ENCODE peak calls at places on chromosomes 3 and 15, in ten cellular contexts. L is brain microvascular endothelial cell; P is endothelial cell; J is endodermal cell; B is NCI-H1417; R is choroid plexus epithelial cell; X is activated CD4-positive, alpha-beta memory T cell treated with anti-CD3 and anti-CD28 coated beads, Interleukin-2, amount 10 ng/mL, durations not matched to agents 7 days and 5 days; S is mesenchymal stem cell; F is adrenal gland; W is effector CD8-positive, alpha-beta T cell. M is an unnamed sample.

GRCh38 chr15:74314897-74315438 is 52.5 kb downstream of the CYP11A1 start:
- DNase-seq in L (no peak), P (no peak), J (no peak), B (peak; percentile 33), R (peak; percentile 13), X (peak; percentile 43), S (no peak), F (no peak), W (peak; percentile 15), M (no peak)

GRCh38 chr3:13336592-13336991 is 83.5 kb downstream of the NUP210 start:
- DNase-seq in L (no peak), P (no peak), J (no peak), B (no peak), R (no peak), X (no peak), S (no peak), F (no peak), W (no peak), M (no peak)

GRCh38 chr3:124032351-124032880 is 40.5 kb upstream of the ROPN1 start:
- DNase-seq in L (no peak), P (no peak), J (no peak), B (peak; percentile 86), R (peak; percentile 39), X (no peak), S (peak; percentile 3), F (peak; percentile 66), W (no peak), M (peak; percentile 48)

GRCh38 chr3:123750659-123751420 is 133.3 kb downstream of the MYLK start:
- DNase-seq in L (peak; percentile 71), P (no peak), J (peak; percentile 67), B (no peak), R (peak; percentile 76), X (no peak), S (peak; percentile 88), F (no peak), W (no peak), M (no peak)

GRCh38 chr3:50652709-50653108 is 22.0 kb upstream of the DOCK3 start:
- DNase-seq in L (no peak), P (peak; percentile 33), J (peak; percentile 89), B (peak; percentile 29), R (no peak), X (peak; percentile 68), S (no peak), F (no peak), W (peak; percentile 32), M (peak; percentile 37)

GRCh38 chr15:47506543-47507090 is 210.7 kb upstream of the SEMA6D start:
- DNase-seq in L (no peak), P (no peak), J (no peak), B (no peak), R (no peak), X (no peak), S (no peak), F (peak; percentile 21), W (no peak), M (no peak)

GRCh38 chr3:155581579-155581978 is 163.3 kb downstream of the PLCH1 start:
- DNase-seq in L (no peak), P (no peak), J (no peak), B (no peak), R (no peak), X (peak; percentile 19), S (no peak), F (no peak), W (no peak), M (no peak)

GRCh38 chr15:65405793-65406192 is 17.0 kb downstream of the IGDCC4 start:
- DNase-seq in L (no peak), P (no peak), J (no peak), B (no peak), R (no peak), X (no peak), S (no peak), F (no peak), W (no peak), M (no peak)

GRCh38 chr3:184177767-184178306 is 3.2 kb downstream of the AP2M1 start:
- DNase-seq in L (no peak), P (no peak), J (no peak), B (no peak), R (no peak), X (no peak), S (no peak), F (no peak), W (no peak), M (no peak)

GRCh38 chr15:75884041-75884440 is 19.6 kb upstream of the FBXO22 start:
- DNase-seq in L (no peak), P (no peak), J (no peak), B (no peak), R (peak; percentile 55), X (no peak), S (no peak), F (no peak), W (no peak), M (no peak)

GRCh38 chr3:47016934-47017435 is 37.5 kb downstream of the NBEAL2 start:
- DNase-seq in L (peak; percentile 88), P (no peak), J (no peak), B (no peak), R (peak; percentile 83), X (peak; percentile 62), S (peak; percentile 80), F (no peak), W (no peak), M (no peak)

GRCh38 chr15:54500330-54500729 is 522.1 kb downstream of the UNC13C start:
- DNase-seq in L (no peak), P (no peak), J (no peak), B (no peak), R (no peak), X (no peak), S (no peak), F (no peak), W (no peak), M (no peak)

GRCh38 chr3:38186781-38187180 is 21.4 kb downstream of the OXSR1 start:
- DNase-seq in L (no peak), P (no peak), J (no peak), B (no peak), R (no peak), X (no peak), S (no peak), F (no peak), W (no peak), M (no peak)

GRCh38 chr15:61086001-61086400 is 143.1 kb downstream of the RORA start:
- DNase-seq in L (no peak), P (no peak), J (no peak), B (no peak), R (no peak), X (no peak), S (no peak), F (no peak), W (no peak), M (no peak)

GRCh38 chr3:51384145-51384729 is 854 bp upstream of the MANF start:
- DNase-seq in L (peak; percentile 6), P (peak; percentile 38), J (no peak), B (peak; percentile 51), R (peak; percentile 28), X (peak; percentile 39), S (no peak), F (peak; percentile 41), W (no peak), M (peak; percentile 28)

GRCh38 chr15:60899322-60899966 is 329.7 kb downstream of the RORA start:
- DNase-seq in L (no peak), P (no peak), J (no peak), B (no peak), R (no peak), X (no peak), S (no peak), F (no peak), W (no peak), M (no peak)

GRCh38 chr3:45927881-45928280 is 15.4 kb upstream of the CXCR6 start:
- DNase-seq in L (no peak), P (no peak), J (no peak), B (no peak), R (no peak), X (no peak), S (no peak), F (no peak), W (no peak), M (no peak)

GRCh38 chr15:33737687-33738606 is 230.3 kb upstream of the CHRM5 start:
- DNase-seq in L (peak; percentile 9), P (peak; percentile 60), J (peak; percentile 87), B (peak; percentile 80), R (peak; percentile 54), X (peak; percentile 23), S (peak; percentile 40), F (peak; percentile 28), W (no peak), M (no peak)

GRCh38 chr15:92164327-92165000 is 229.2 kb upstream of the ST8SIA2 start:
- DNase-seq in L (peak; percentile 16), P (no peak), J (peak; percentile 69), B (no peak), R (peak; percentile 4), X (no peak), S (peak; percentile 0), F (no peak), W (no peak), M (no peak)

GRCh38 chr3:143975549-143976152 is 4.0 kb downstream of the DIPK2A start:
- DNase-seq in L (peak; percentile 70), P (no peak), J (no peak), B (peak; percentile 58), R (peak; percentile 91), X (no peak), S (peak; percentile 69), F (no peak), W (no peak), M (peak; percentile 12)

GRCh38 chr15:41578736-41579383 is 19.8 kb downstream of the TYRO3 start:
- DNase-seq in L (no peak), P (no peak), J (no peak), B (no peak), R (no peak), X (no peak), S (no peak), F (no peak), W (no peak), M (no peak)

GRCh38 chr15:35725353-35725752 is 179.4 kb upstream of the DPH6 start:
- DNase-seq in L (peak; percentile 49), P (no peak), J (no peak), B (no peak), R (peak; percentile 54), X (no peak), S (peak; percentile 68), F (no peak), W (no peak), M (no peak)

GRCh38 chr3:123055352-123055751 is 11.5 kb upstream of the PDIA5 start:
- DNase-seq in L (no peak), P (no peak), J (no peak), B (no peak), R (no peak), X (no peak), S (no peak), F (no peak), W (no peak), M (no peak)

GRCh38 chr15:66630801-66631351 is 65.1 kb upstream of the LCTL start:
- DNase-seq in L (no peak), P (no peak), J (peak; percentile 70), B (no peak), R (no peak), X (no peak), S (no peak), F (no peak), W (no peak), M (no peak)

M was measured in heart right ventricle.